ENCODE peak calls at places on chromosomes 5 and 9, in eight cellular contexts. J is neuronal stem cell; A is ELR; S is GM03348; F is A673; P is activated naive CD8-positive, alpha-beta T cell treated with anti-CD3 and anti-CD28 coated beads, Interleukin-2, amount 50 U/mL, for 24 hours; D is stimulated activated CD4-positive, alpha-beta T cell treated with anti-CD3 and anti-CD28 coated beads, Interleukin-1b, Interleukin-23, amount 100 ng/mL, for 48 hours; B is GM12865. T is an unnamed sample.

GRCh38 chr9:33329996-33330395 is 39.7 kb downstream of the NFX1 start:
- DNase-seq in J (no peak), A (peak), S (no peak), F (no peak), P (no peak), D (no peak), B (no peak), T (no peak)

GRCh38 chr9:100377015-100377414 is 24.3 kb upstream of the TEX10 start:
- DNase-seq in J (no peak), A (peak), S (no peak), F (no peak), P (no peak), D (no peak), B (no peak), T (no peak)

GRCh38 chr5:14615365-14615764 is 33.8 kb downstream of the OTULINL start:
- DNase-seq in J (no peak), A (no peak), S (no peak), F (no peak), P (no peak), D (no peak), B (no peak), T (no peak)

GRCh38 chr5:50653946-50654345 is 12.5 kb upstream of the PARP8 start:
- DNase-seq in J (no peak), A (no peak), S (no peak), F (no peak), P (no peak), D (no peak), B (peak), T (no peak)

GRCh38 chr5:159552751-159553150 is 222.5 kb upstream of the IL12B start:
- DNase-seq in J (no peak), A (peak), S (peak), F (no peak), P (no peak), D (no peak), B (no peak), T (no peak)

GRCh38 chr5:154771383-154771901 is 16.3 kb downstream of the LARP1 start:
- DNase-seq in J (peak), A (peak), S (peak), F (peak), P (no peak), D (no peak), B (no peak), T (peak)

GRCh38 chr9:104748359-104749031 is 1.0 kb downstream of the NIPSNAP3A start:
- DNase-seq in J (no peak), A (peak), S (peak), F (peak), P (no peak), D (no peak), B (no peak), T (no peak)

GRCh38 chr9:91395553-91396470 is 27.8 kb downstream of the NFIL3 start:
- DNase-seq in J (no peak), A (peak), S (peak), F (peak), P (no peak), D (no peak), B (peak), T (no peak)

GRCh38 chr5:148427370-148428042 is 43.7 kb downstream of the FBXO38 start:
- DNase-seq in J (no peak), A (no peak), S (no peak), F (no peak), P (no peak), D (no peak), B (no peak), T (no peak)

GRCh38 chr9:14437336-14438231 is 123.6 kb upstream of the NFIB start:
- DNase-seq in J (no peak), A (no peak), S (no peak), F (peak), P (no peak), D (no peak), B (no peak), T (no peak)

GRCh38 chr9:134367796-134368490 is 41.7 kb downstream of the RXRA start:
- DNase-seq in J (no peak), A (no peak), S (no peak), F (peak), P (no peak), D (no peak), B (no peak), T (no peak)

GRCh38 chr5:67215592-67216471 is 19.2 kb upstream of the CD180 start:
- DNase-seq in J (no peak), A (peak), S (no peak), F (no peak), P (peak), D (peak), B (peak), T (peak)

GRCh38 chr9:21598749-21599148 is 116.6 kb upstream of the IFNE start:
- DNase-seq in J (no peak), A (no peak), S (no peak), F (no peak), P (no peak), D (no peak), B (no peak), T (no peak)

GRCh38 chr9:20624201-20625002 is 2.1 kb upstream of the MLLT3 start:
- DNase-seq in J (peak), A (peak), S (peak), F (peak), P (peak), D (peak), B (peak), T (peak)

GRCh38 chr9:4086119-4087088 is 213.5 kb downstream of the GLIS3 start:
- DNase-seq in J (no peak), A (peak), S (no peak), F (peak), P (no peak), D (no peak), B (no peak), T (no peak)

GRCh38 chr9:27632254-27632653 is 59.0 kb upstream of the C9orf72 start:
- DNase-seq in J (no peak), A (no peak), S (no peak), F (no peak), P (no peak), D (no peak), B (no peak), T (no peak)

GRCh38 chr5:160398806-160399205 is 1.0 kb downstream of the FAM200C start:
- DNase-seq in J (no peak), A (peak), S (no peak), F (no peak), P (no peak), D (no peak), B (no peak), T (no peak)

GRCh38 chr5:177609076-177610059 is 9.4 kb downstream of the B4GALT7 start:
- DNase-seq in J (no peak), A (no peak), S (no peak), F (no peak), P (no peak), D (no peak), B (no peak), T (no peak)

GRCh38 chr5:151675956-151676712 is 10.6 kb downstream of the SPARC start:
- DNase-seq in J (no peak), A (no peak), S (no peak), F (peak), P (no peak), D (no peak), B (no peak), T (peak)

GRCh38 chr9:124840300-124840833 is 12.9 kb upstream of the WDR38 start:
- DNase-seq in J (no peak), A (peak), S (no peak), F (no peak), P (no peak), D (no peak), B (no peak), T (peak)

GRCh38 chr5:131685514-131686171 is 50.6 kb upstream of the RAPGEF6 start:
- DNase-seq in J (no peak), A (no peak), S (no peak), F (no peak), P (no peak), D (no peak), B (no peak), T (no peak)

GRCh38 chr5:1220831-1221230 is 4.3 kb upstream of the SLC6A18 start:
- DNase-seq in J (no peak), A (no peak), S (no peak), F (no peak), P (no peak), D (no peak), B (no peak), T (no peak)

GRCh38 chr5:57839447-57839846 is 356.8 kb upstream of the ACTBL2 start:
- DNase-seq in J (no peak), A (no peak), S (no peak), F (no peak), P (no peak), D (no peak), B (no peak), T (no peak)

GRCh38 chr9:115855458-115856133 is 298.0 kb upstream of the PAPPA start:
- DNase-seq in J (peak), A (peak), S (no peak), F (peak), P (no peak), D (no peak), B (no peak), T (no peak)

GRCh38 chr5:73895471-73895870 is 269.5 kb downstream of the ARHGEF28 start:
- DNase-seq in J (no peak), A (no peak), S (no peak), F (no peak), P (no peak), D (no peak), B (peak), T (no peak)

GRCh38 chr9:83934569-83935275 is 13.5 kb upstream of the KIF27 start:
- DNase-seq in J (no peak), A (peak), S (peak), F (peak), P (no peak), D (no peak), B (no peak), T (no peak)

GRCh38 chr5:31361906-31362900 is 168.7 kb downstream of the CDH6 start:
- DNase-seq in J (no peak), A (peak), S (peak), F (no peak), P (no peak), D (no peak), B (no peak), T (no peak)

GRCh38 chr5:139955616-139956283 is 87.3 kb downstream of the NRG2 start:
- DNase-seq in J (no peak), A (no peak), S (no peak), F (peak), P (no peak), D (no peak), B (peak), T (no peak)

GRCh38 chr5:96300986-96301385 is 132.1 kb downstream of the PCSK1 start:
- DNase-seq in J (no peak), A (no peak), S (no peak), F (no peak), P (no peak), D (no peak), B (no peak), T (no peak)

GRCh38 chr5:131171276-131171815 is 602 bp downstream of the LYRM7 start:
- DNase-seq in J (no peak), A (peak), S (no peak), F (no peak), P (no peak), D (peak), B (peak), T (no peak)

GRCh38 chr9:117245225-117245624 is 169.6 kb downstream of the ASTN2 start:
- DNase-seq in J (no peak), A (no peak), S (no peak), F (no peak), P (no peak), D (no peak), B (no peak), T (no peak)

GRCh38 chr9:33128570-33128969 is 38.6 kb downstream of the B4GALT1 start:
- DNase-seq in J (no peak), A (no peak), S (no peak), F (no peak), P (no peak), D (no peak), B (no peak), T (no peak)

GRCh38 chr5:5343581-5343980 is 78.9 kb upstream of the ICE1 start:
- DNase-seq in J (no peak), A (no peak), S (no peak), F (no peak), P (no peak), D (no peak), B (no peak), T (no peak)

GRCh38 chr5:66417681-66418248 is 178.4 kb upstream of the MAST4 start:
- DNase-seq in J (no peak), A (no peak), S (no peak), F (peak), P (no peak), D (no peak), B (no peak), T (no peak)

T was measured in endothelial cell.